ENCODE peak calls at places on chromosomes 11 and 22, in ten cellular contexts. K is HFFc6; T is activated CD4-positive, alpha-beta T cell treated with anti-CD3 and anti-CD28 coated beads, Interleukin-2, amount 50 U/mL, for 48 hours; I is T follicular helper cell; J is hepatic stellate cell; X is cardiac muscle cell; Y is GF-D8; Q is upper lobe of right lung; R is T-helper 22 cell; M is GOT3. P is an unnamed sample.

GRCh38 chr11:3052109-3052479 is 5.1 kb downstream of the CARS1 start:
- DNase-seq in K (no peak), T (no peak), X (no peak), Q (no peak), J (no peak), I (no peak), Y (no peak), M (no peak), R (no peak), P (no peak)

GRCh38 chr22:46609724-46610161 is 10.4 kb upstream of the GRAMD4 start:
- DNase-seq in Q (no peak), J (no peak), X (no peak), R (no peak), I (no peak), T (no peak), Y (no peak), M (no peak), K (no peak), P (no peak)

GRCh38 chr11:80849253-80849652 is 1408.4 kb upstream of the TENM4 start:
- DNase-seq in Y (no peak), I (no peak), J (no peak), Q (no peak), X (no peak), R (no peak), K (no peak), T (no peak), M (no peak), P (no peak)

GRCh38 chr11:44434191-44434590 is 124.3 kb upstream of the ALX4 start:
- DNase-seq in I (no peak), K (no peak), T (no peak), X (no peak), M (no peak), J (no peak), R (no peak), Q (no peak), Y (no peak), P (no peak)

GRCh38 chr22:20867179-20868099 is 8.6 kb downstream of the SNAP29 start:
- DNase-seq in Q (no peak), K (no peak), M (no peak), T (no peak), Y (peak), R (no peak), J (peak), X (peak), I (no peak), P (no peak)

GRCh38 chr11:108929241-108929640 is 264.4 kb downstream of the DDX10 start:
- DNase-seq in Y (no peak), R (no peak), I (no peak), T (no peak), X (no peak), M (no peak), K (peak), Q (no peak), J (peak), P (no peak)

GRCh38 chr11:132898676-132899075 is 633.6 kb downstream of the OPCML start:
- DNase-seq in Y (no peak), K (no peak), T (no peak), I (no peak), J (no peak), Q (no peak), R (no peak), X (no peak), M (no peak), P (no peak)

GRCh38 chr11:23991140-23991539 is 505.7 kb upstream of the LUZP2 start:
- DNase-seq in R (no peak), J (peak), X (no peak), Y (no peak), Q (no peak), K (no peak), M (no peak), I (no peak), T (no peak), P (no peak)

GRCh38 chr11:47443028-47443700 is 5.8 kb downstream of the RAPSN start:
- DNase-seq in M (no peak), T (no peak), I (no peak), X (no peak), K (no peak), Y (no peak), J (no peak), Q (no peak), R (no peak), P (no peak)

GRCh38 chr11:116852261-116853125 is 15.1 kb upstream of the APOA1 start:
- DNase-seq in Y (peak), T (no peak), J (peak), M (no peak), R (no peak), X (no peak), I (no peak), K (peak), Q (no peak), P (peak)

GRCh38 chr11:1299621-1300020 is 9.8 kb downstream of the TOLLIP start:
- DNase-seq in Q (no peak), T (no peak), X (no peak), R (no peak), I (no peak), J (no peak), K (no peak), M (no peak), Y (no peak), P (no peak)

GRCh38 chr11:1745701-1746320 is 4.6 kb downstream of the IFITM10 start:
- DNase-seq in T (no peak), X (no peak), I (no peak), Y (no peak), J (no peak), R (no peak), Q (no peak), M (no peak), K (no peak), P (no peak)

GRCh38 chr11:64268028-64268686 is 16.3 kb downstream of the BAD start:
- DNase-seq in J (no peak), R (no peak), Q (no peak), X (no peak), T (no peak), Y (peak), K (no peak), M (no peak), I (no peak), P (no peak)

GRCh38 chr22:19880786-19881569 is 26.3 kb upstream of the GNB1L start:
- DNase-seq in R (no peak), Q (peak), T (no peak), Y (no peak), M (no peak), X (peak), J (peak), I (no peak), K (peak), P (no peak)

GRCh38 chr11:125071831-125072209 is 8.7 kb downstream of the SLC37A2 start:
- DNase-seq in X (no peak), R (no peak), J (no peak), Y (no peak), K (no peak), T (no peak), M (no peak), I (no peak), Q (peak), P (no peak)

GRCh38 chr11:34332524-34332923 is 25.3 kb downstream of the ABTB2 start:
- DNase-seq in Q (no peak), K (no peak), M (no peak), J (no peak), I (no peak), R (no peak), X (no peak), T (no peak), Y (no peak), P (no peak)

GRCh38 chr11:54558919-54559318 is 44.9 kb downstream of the OR4C46 start:
- DNase-seq in Y (no peak), R (no peak), K (no peak), X (no peak), Q (no peak), M (no peak), J (no peak), I (no peak), T (no peak), P (no peak)

GRCh38 chr22:46107089-46107664 is 43.1 kb upstream of the PPARA start:
- DNase-seq in K (no peak), R (no peak), M (no peak), Q (peak), Y (no peak), I (no peak), J (no peak), T (no peak), X (no peak), P (no peak)

GRCh38 chr11:117916956-117917355 is 12.2 kb downstream of the TMPRSS13 start:
- DNase-seq in X (no peak), I (no peak), T (no peak), R (no peak), Y (no peak), K (no peak), M (no peak), J (no peak), Q (no peak), P (no peak)

GRCh38 chr11:63903884-63904283 is 13.1 kb downstream of the RCOR2 start:
- DNase-seq in X (no peak), T (no peak), J (no peak), M (no peak), I (no peak), Y (no peak), R (no peak), Q (no peak), K (no peak), P (no peak)

GRCh38 chr11:35540526-35540925 is 15.1 kb upstream of the PAMR1 start:
- DNase-seq in Q (no peak), T (no peak), Y (no peak), X (no peak), K (no peak), I (no peak), M (no peak), R (no peak), J (no peak), P (no peak)

GRCh38 chr22:41289681-41290080 is 3.7 kb upstream of the RANGAP1 start:
- DNase-seq in K (no peak), I (no peak), T (no peak), X (no peak), R (no peak), J (no peak), M (no peak), Q (no peak), Y (no peak), P (no peak)

GRCh38 chr22:41286639-41287091 is 678 bp upstream of the RANGAP1 start:
- DNase-seq in X (no peak), Y (peak), M (no peak), Q (no peak), J (no peak), I (peak), K (no peak), R (peak), T (peak), P (peak)

GRCh38 chr11:117663389-117663788 is 133.6 kb downstream of the DSCAML1 start:
- DNase-seq in K (no peak), J (no peak), I (no peak), M (no peak), Y (no peak), X (no peak), R (no peak), Q (no peak), T (no peak), P (no peak)

GRCh38 chr22:28032896-28033295 is 113.8 kb upstream of the PITPNB start:
- DNase-seq in J (no peak), I (no peak), X (peak), K (no peak), Q (no peak), R (no peak), T (no peak), M (no peak), Y (no peak), P (no peak)

GRCh38 chr11:94593030-94593429 is 25.9 kb downstream of the PIWIL4 start:
- DNase-seq in M (no peak), T (no peak), K (peak), Q (no peak), I (no peak), R (no peak), X (no peak), J (no peak), Y (no peak), P (no peak)

GRCh38 chr11:61378713-61379313 is 13.6 kb upstream of the TMEM216 start:
- DNase-seq in I (no peak), K (peak), M (peak), Q (peak), T (no peak), Y (peak), R (no peak), X (no peak), J (peak), P (no peak)

GRCh38 chr11:102989379-102990047 is 34.0 kb upstream of the MMP13 start:
- DNase-seq in J (peak), Y (no peak), K (peak), I (no peak), X (no peak), T (no peak), M (no peak), R (no peak), Q (no peak), P (no peak)

GRCh38 chr22:32545801-32546200 is 71.2 kb downstream of the FBXO7 start:
- DNase-seq in K (peak), I (no peak), R (no peak), T (no peak), Q (no peak), X (no peak), J (no peak), M (no peak), Y (no peak), P (no peak)

GRCh38 chr11:116605543-116605942 is 167.2 kb downstream of the BUD13 start:
- DNase-seq in T (peak), X (peak), K (no peak), I (no peak), Y (peak), M (no peak), R (no peak), J (no peak), Q (no peak), P (peak)

GRCh38 chr11:10800292-10800691 is 8.4 kb downstream of the EIF4G2 start:
- DNase-seq in R (no peak), M (no peak), Y (no peak), J (no peak), X (no peak), I (no peak), Q (no peak), K (no peak), T (no peak), P (no peak)